ENCODE peak calls at places on chromosomes 12 and 14, in ten cellular contexts. G is NCI-H1436, A is NCI-H2081, T is A549, N is RWPE1, L is GM23338, P is EH, C is aorta, I is caudate nucleus, F is substantia nigra. B is an unnamed sample.

GRCh38 chr12:131894981-131895639 is 688 bp downstream of the ULK1 start:
- DNase-seq in G (no peak), A (no peak), T (peak), N (no peak), L (no peak), P (no peak), C (peak), I (peak), F (no peak), B (peak)

GRCh38 chr12:63319386-63319785 is 168.4 kb upstream of the AVPR1A start:
- DNase-seq in G (no peak), A (peak), T (peak), N (peak), L (peak), P (peak), C (no peak), I (no peak), F (no peak), B (peak)

GRCh38 chr12:4911316-4911994 is 1.8 kb downstream of the KCNA1 start:
- DNase-seq in G (no peak), A (peak), T (no peak), N (no peak), L (peak), P (no peak), C (peak), I (peak), F (no peak), B (no peak)

GRCh38 chr12:112178796-112179195 is 53.4 kb downstream of the TRAFD1 start:
- DNase-seq in G (no peak), A (no peak), T (no peak), N (no peak), L (no peak), P (no peak), C (peak), I (no peak), F (no peak), B (no peak)

GRCh38 chr14:75042040-75042439 is 9.2 kb downstream of the MLH3 start:
- DNase-seq in G (no peak), A (no peak), T (peak), N (no peak), L (no peak), P (peak), C (no peak), I (no peak), F (no peak), B (no peak)

GRCh38 chr12:97308576-97309198 is 153.9 kb upstream of the RMST start:
- DNase-seq in G (peak), A (peak), T (peak), N (peak), L (peak), P (peak), C (no peak), I (no peak), F (no peak), B (peak)

GRCh38 chr12:123441523-123442164 is 5.2 kb upstream of the RILPL2 start:
- DNase-seq in G (no peak), A (no peak), T (no peak), N (no peak), L (no peak), P (no peak), C (no peak), I (no peak), F (no peak), B (no peak)

GRCh38 chr14:93950948-93951668 is 24.0 kb downstream of the FAM181A start:
- DNase-seq in G (no peak), A (no peak), T (no peak), N (no peak), L (no peak), P (no peak), C (no peak), I (no peak), F (no peak), B (no peak)

GRCh38 chr12:40907115-40907521 is 214.9 kb downstream of the CNTN1 start:
- DNase-seq in G (no peak), A (no peak), T (peak), N (peak), L (no peak), P (no peak), C (no peak), I (no peak), F (no peak), B (peak)

GRCh38 chr12:66279127-66279712 is 23.1 kb upstream of the HELB start:
- DNase-seq in G (no peak), A (peak), T (peak), N (peak), L (peak), P (peak), C (no peak), I (no peak), F (no peak), B (peak)

GRCh38 chr12:30015661-30016060 is 231.9 kb upstream of the TMTC1 start:
- DNase-seq in G (no peak), A (no peak), T (no peak), N (no peak), L (no peak), P (no peak), C (no peak), I (no peak), F (no peak), B (no peak)

GRCh38 chr12:120692524-120693033 is 5.6 kb downstream of the MLEC start:
- DNase-seq in G (no peak), A (no peak), T (peak), N (no peak), L (no peak), P (peak), C (no peak), I (no peak), F (no peak), B (no peak)

GRCh38 chr14:38016497-38016896 is 191.2 kb upstream of the SSTR1 start:
- DNase-seq in G (no peak), A (no peak), T (no peak), N (no peak), L (peak), P (peak), C (no peak), I (no peak), F (no peak), B (no peak)

GRCh38 chr14:77955816-77956796 is 156.2 kb downstream of the ADCK1 start:
- DNase-seq in G (no peak), A (no peak), T (no peak), N (no peak), L (no peak), P (no peak), C (no peak), I (no peak), F (no peak), B (no peak)

GRCh38 chr14:53967606-53968005 is 11.0 kb upstream of the BMP4 start:
- DNase-seq in G (no peak), A (no peak), T (no peak), N (no peak), L (no peak), P (peak), C (no peak), I (no peak), F (no peak), B (peak)

GRCh38 chr14:22558221-22558913 is 30.7 kb downstream of the DAD1 start:
- DNase-seq in G (no peak), A (no peak), T (no peak), N (no peak), L (peak), P (no peak), C (no peak), I (no peak), F (no peak), B (no peak)